ENCODE peak calls at places on chromosomes 16 and 17, in seven cellular contexts. T, Y, C, K, R, Z and I are unnamed samples.

GRCh38 chr16:14070877-14071575 is at the start of gene MRTFB:
- DNase-seq in T (peak), Y (peak), C (no peak), K (peak), R (peak), Z (peak), I (no peak)

GRCh38 chr16:47721016-47721673 is 260.0 kb downstream of the PHKB start:
- DNase-seq in T (no peak), Y (no peak), C (no peak), K (no peak), R (no peak), Z (no peak), I (no peak)

GRCh38 chr17:44115585-44116415 is 7.6 kb downstream of the HDAC5 start:
- DNase-seq in T (peak), Y (no peak), C (no peak), K (peak), R (peak), Z (peak), I (no peak)

GRCh38 chr17:75727391-75727790 is 6.1 kb downstream of the ITGB4 start:
- DNase-seq in T (no peak), Y (no peak), C (no peak), K (no peak), R (no peak), Z (no peak), I (no peak)

GRCh38 chr17:3887811-3888210 is 5.0 kb downstream of the CAMKK1 start:
- DNase-seq in T (no peak), Y (no peak), C (no peak), K (no peak), R (no peak), Z (no peak), I (no peak)

GRCh38 chr17:57541049-57541448 is 204.1 kb downstream of the CCDC182 start:
- DNase-seq in T (no peak), Y (no peak), C (no peak), K (no peak), R (no peak), Z (no peak), I (no peak)

GRCh38 chr16:65214196-65214595 is 92.3 kb upstream of the CDH11 start:
- DNase-seq in T (no peak), Y (no peak), C (no peak), K (no peak), R (peak), Z (no peak), I (no peak)

GRCh38 chr17:39617100-39617445 is 9.4 kb upstream of the NEUROD2 start:
- DNase-seq in T (no peak), Y (no peak), C (no peak), K (no peak), R (no peak), Z (no peak), I (no peak)

GRCh38 chr16:24539295-24539849 is at the start of gene RBBP6:
- DNase-seq in T (peak), Y (peak), C (peak), K (peak), R (peak), Z (peak), I (peak)

GRCh38 chr17:53278466-53278865 is 544.3 kb upstream of the KIF2B start:
- DNase-seq in T (no peak), Y (no peak), C (no peak), K (no peak), R (no peak), Z (no peak), I (no peak)

GRCh38 chr17:39822051-39822450 is 42.1 kb downstream of the IKZF3 start:
- DNase-seq in T (no peak), Y (no peak), C (no peak), K (no peak), R (no peak), Z (no peak), I (no peak)

GRCh38 chr16:23182675-23183485 is at the start of gene SCNN1G:
- DNase-seq in T (no peak), Y (no peak), C (no peak), K (no peak), R (no peak), Z (peak), I (no peak)

GRCh38 chr17:35094902-35095301 is 24.8 kb downstream of the RAD51D start:
- DNase-seq in T (peak), Y (no peak), C (peak), K (peak), R (peak), Z (no peak), I (no peak)

GRCh38 chr17:82442643-82443464 is 7.7 kb downstream of the CYBC1 start:
- DNase-seq in T (no peak), Y (no peak), C (no peak), K (no peak), R (no peak), Z (no peak), I (no peak)

GRCh38 chr17:32894245-32894644 is 17.3 kb upstream of the MYO1D start:
- DNase-seq in T (no peak), Y (no peak), C (no peak), K (no peak), R (no peak), Z (no peak), I (no peak)

GRCh38 chr17:57636985-57637667 is 108.0 kb downstream of the CCDC182 start:
- DNase-seq in T (peak), Y (no peak), C (no peak), K (no peak), R (no peak), Z (no peak), I (no peak)

GRCh38 chr17:45290269-45290765 is 26.5 kb downstream of the MAP3K14 start:
- DNase-seq in T (no peak), Y (no peak), C (no peak), K (no peak), R (no peak), Z (no peak), I (no peak)

GRCh38 chr17:20155258-20156195 is 146.4 kb downstream of the SPECC1 start:
- DNase-seq in T (peak), Y (peak), C (no peak), K (peak), R (peak), Z (peak), I (peak)

GRCh38 chr17:20158580-20158979 is 149.4 kb downstream of the SPECC1 start:
- DNase-seq in T (no peak), Y (no peak), C (no peak), K (no peak), R (no peak), Z (no peak), I (no peak)

GRCh38 chr17:20156196-20157077 is 147.3 kb downstream of the SPECC1 start:
- DNase-seq in T (peak), Y (no peak), C (no peak), K (peak), R (peak), Z (peak), I (no peak)

GRCh38 chr17:20154601-20155000 is 145.4 kb downstream of the SPECC1 start:
- DNase-seq in T (no peak), Y (no peak), C (no peak), K (no peak), R (no peak), Z (no peak), I (no peak)

DNA sequence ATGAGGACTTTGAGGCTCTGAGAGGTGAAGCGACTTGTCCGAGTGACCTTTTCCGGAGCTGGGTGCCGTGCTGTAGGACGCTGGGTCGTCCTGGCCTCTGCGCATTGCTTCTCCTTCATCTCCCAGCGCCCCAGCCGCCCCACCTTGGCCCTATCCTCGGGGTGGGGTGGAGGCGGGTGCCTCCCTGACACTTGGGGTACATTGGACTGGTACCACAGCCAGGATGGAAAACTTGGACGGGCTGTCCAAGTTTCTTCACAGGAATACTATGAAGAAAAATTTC is 147.9 kb downstream of the SPECC1 start:
- DNase-seq in T (no peak), Y (no peak), C (no peak), K (no peak), R (no peak), Z (peak), I (no peak)
- H3K4me3 ChIP-seq in T (peak), Y (peak), C (no peak), K (peak), R (peak), Z (peak), I (peak)

GRCh38 chr16:3745751-3746355 is 28.5 kb upstream of the TRAP1 start:
- DNase-seq in T (peak), Y (no peak), C (no peak), K (peak), R (peak), Z (no peak), I (no peak)
- TF ChIP-seq CTCF in T (no peak), Y (no peak), C (no peak), K (no peak), R (no peak), Z (no peak), I (no peak)

DNA sequence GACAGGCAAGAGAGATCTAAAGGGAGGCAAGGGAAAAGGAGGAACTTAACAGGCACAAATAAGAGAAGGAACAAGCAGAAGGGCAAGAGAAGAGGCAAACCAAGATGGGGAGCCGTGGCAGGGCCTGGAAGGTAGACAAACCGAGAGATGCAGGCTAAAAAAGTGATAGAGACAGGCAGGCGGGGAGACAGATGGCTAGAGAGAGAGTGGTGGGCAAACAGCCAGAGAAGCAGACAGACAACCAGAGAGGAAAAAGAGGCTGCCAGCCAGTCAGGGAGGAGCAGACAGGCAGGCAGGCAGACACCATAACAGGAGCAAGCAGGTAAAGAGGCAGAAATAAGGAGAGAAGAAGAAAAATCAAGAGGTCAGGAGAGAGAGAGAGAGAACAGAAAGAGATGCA is 6.9 kb upstream of the CHD3 start:
- DNase-seq in T (peak), Y (no peak), C (no peak), K (no peak), R (no peak), Z (peak), I (no peak)
- H3K4me3 ChIP-seq in T (no peak), Y (no peak), C (no peak), K (no peak), R (no peak), Z (no peak), I (no peak)

GRCh38 chr17:78362671-78363070 is 2.8 kb upstream of the SOCS3 start:
- DNase-seq in T (no peak), Y (no peak), C (no peak), K (no peak), R (no peak), Z (peak), I (no peak)
- TF ChIP-seq CTCF in T (no peak), Y (no peak), C (no peak), K (no peak), R (peak), Z (peak), I (peak)

DNA sequence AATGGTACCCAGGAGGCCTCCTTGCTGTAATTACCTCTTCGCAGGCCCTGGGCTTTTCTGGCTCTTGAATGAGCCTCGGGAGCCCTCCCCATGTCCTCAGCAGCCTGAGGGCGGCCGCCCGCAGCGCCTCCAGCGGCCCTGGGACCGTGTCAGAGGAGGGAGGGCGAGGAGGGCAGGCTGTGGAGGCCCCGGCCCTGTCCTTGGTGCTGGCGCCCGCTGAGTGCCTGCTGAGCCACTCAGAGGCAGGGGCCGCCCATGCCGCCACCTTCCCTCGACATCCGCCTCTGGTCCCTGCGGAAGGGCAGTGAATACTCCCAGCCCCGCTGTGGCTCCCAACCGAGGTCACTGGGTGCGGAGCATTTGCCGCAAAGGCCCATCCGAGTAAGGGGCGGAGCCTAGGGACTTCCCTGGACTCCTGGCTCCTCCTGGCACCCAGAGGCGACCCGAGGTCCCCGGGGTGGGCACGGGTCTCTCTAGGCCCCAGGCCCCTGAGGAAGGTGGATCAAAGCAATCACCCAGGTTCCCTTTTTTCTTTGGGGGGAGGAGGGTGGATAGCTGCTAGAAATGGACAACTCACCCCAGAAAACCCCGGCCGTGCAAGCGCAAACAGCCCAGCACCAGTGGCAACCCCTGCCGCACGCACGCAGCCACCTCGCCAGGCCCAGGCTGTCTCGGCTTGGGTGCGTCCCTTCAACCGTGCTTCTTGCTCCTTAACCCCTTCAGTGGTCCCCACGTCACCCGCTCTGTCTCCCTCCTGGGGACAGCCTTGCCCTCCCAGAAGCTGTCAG is 2.7 kb downstream of the RBFOX3 start:
- DNase-seq in T (no peak), Y (no peak), C (no peak), K (no peak), R (peak), Z (peak), I (no peak)
- H3K4me3 ChIP-seq in T (no peak), Y (no peak), C (no peak), K (no peak), R (no peak), Z (no peak), I (no peak)

GRCh38 chr16:1213796-1214372 is 11.2 kb downstream of the TPSG1 start:
- DNase-seq in T (no peak), Y (no peak), C (no peak), K (no peak), R (no peak), Z (no peak), I (no peak)

GRCh38 chr16:1216296-1216619 is 8.8 kb downstream of the TPSG1 start:
- DNase-seq in T (no peak), Y (no peak), C (no peak), K (no peak), R (no peak), Z (no peak), I (no peak)

GRCh38 chr16:1213231-1213630 is 11.8 kb downstream of the TPSG1 start:
- DNase-seq in T (no peak), Y (no peak), C (no peak), K (no peak), R (no peak), Z (no peak), I (no peak)

GRCh38 chr16:1215574-1216295 is 9.3 kb downstream of the TPSG1 start:
- DNase-seq in T (no peak), Y (no peak), C (no peak), K (no peak), R (no peak), Z (no peak), I (no peak)

GRCh38 chr16:1214693-1215092 is 10.4 kb downstream of the TPSG1 start:
- DNase-seq in T (no peak), Y (no peak), C (no peak), K (no peak), R (no peak), Z (no peak), I (no peak)
- TF ChIP-seq CTCF in T (no peak), Y (no peak), C (no peak), K (no peak), R (no peak), Z (no peak), I (no peak)

GRCh38 chr16:18941471-18941870 is 15.3 kb upstream of the SMG1 start:
- DNase-seq in T (no peak), Y (no peak), C (no peak), K (no peak), R (no peak), Z (no peak), I (no peak)
- H3K4me3 ChIP-seq in T (no peak), Y (no peak), C (no peak), K (no peak), R (no peak), Z (no peak), I (no peak)